ENCODE peak calls at places on chromosomes 7 and 10, in five cellular contexts. One of them, this sample, is unnamed.

GRCh38 chr7:23864984-23865383 is 155.0 kb downstream of the STK31 start:
- DNase-seq in T-helper 2 cell: no peak
- DNase-seq in right lobe of liver: no peak
- DNase-seq in occipital lobe: no peak
- DNase-seq in T follicular helper cell: no peak
- DNase-seq in this sample: no peak

GRCh38 chr10:108956149-108956548 is 967.2 kb downstream of the XPNPEP1 start:
- DNase-seq in T-helper 2 cell: no peak
- DNase-seq in right lobe of liver: no peak
- DNase-seq in occipital lobe: no peak
- DNase-seq in T follicular helper cell: no peak
- DNase-seq in this sample: no peak

GRCh38 chr7:150855476-150856302 is 3.4 kb downstream of the AOC1 start:
- DNase-seq in T-helper 2 cell: no peak
- DNase-seq in right lobe of liver: no peak
- DNase-seq in occipital lobe: no peak
- DNase-seq in T follicular helper cell: no peak
- DNase-seq in this sample: peak

GRCh38 chr7:50781371-50781770 is 1.3 kb downstream of the GRB10 start:
- DNase-seq in T-helper 2 cell: no peak
- DNase-seq in right lobe of liver: no peak
- DNase-seq in occipital lobe: peak
- DNase-seq in T follicular helper cell: no peak
- DNase-seq in this sample: no peak

GRCh38 chr7:131692131-131692960 is 135.9 kb upstream of the PODXL start:
- DNase-seq in T-helper 2 cell: peak
- DNase-seq in right lobe of liver: peak
- DNase-seq in occipital lobe: peak
- DNase-seq in T follicular helper cell: no peak
- DNase-seq in this sample: peak

GRCh38 chr7:34108150-34108549 is 202.8 kb downstream of the BMPER start:
- DNase-seq in T-helper 2 cell: no peak
- DNase-seq in right lobe of liver: no peak
- DNase-seq in occipital lobe: no peak
- DNase-seq in T follicular helper cell: no peak
- DNase-seq in this sample: no peak

GRCh38 chr7:50641442-50642405 is 76.5 kb upstream of the DDC start:
- DNase-seq in T-helper 2 cell: no peak
- DNase-seq in right lobe of liver: no peak
- DNase-seq in occipital lobe: peak
- DNase-seq in T follicular helper cell: no peak
- DNase-seq in this sample: peak

GRCh38 chr10:86071145-86071544 is 295.4 kb downstream of the GRID1 start:
- DNase-seq in T-helper 2 cell: no peak
- DNase-seq in right lobe of liver: no peak
- DNase-seq in occipital lobe: no peak
- DNase-seq in T follicular helper cell: no peak
- DNase-seq in this sample: no peak

GRCh38 chr7:31955021-31955420 is 115.2 kb downstream of the PDE1C start:
- DNase-seq in T-helper 2 cell: no peak
- DNase-seq in right lobe of liver: no peak
- DNase-seq in occipital lobe: no peak
- DNase-seq in T follicular helper cell: no peak
- DNase-seq in this sample: no peak

GRCh38 chr7:135558881-135559280 is 1.2 kb downstream of the NUP205 start:
- DNase-seq in T-helper 2 cell: no peak
- DNase-seq in right lobe of liver: no peak
- DNase-seq in occipital lobe: no peak
- DNase-seq in T follicular helper cell: no peak
- DNase-seq in this sample: no peak

This sample was measured in islet precursor cell.